ENCODE peak calls at places on chromosomes 7 and 10, in ten cellular contexts. N, P, D, M, J, C, B, L, Y and O are unnamed samples.

GRCh38 chr7:133561361-133561760 is 308.5 kb downstream of the EXOC4 start:
- DNase-seq in J (no peak), P (no peak), M (no peak), B (no peak), C (no peak), Y (no peak), N (peak; percentile 34), L (no peak), D (no peak), O (peak; percentile 46)

GRCh38 chr7:69567790-69568189 is 30.5 kb upstream of the AUTS2 start:
- DNase-seq in M (no peak), Y (no peak), D (no peak), P (no peak), N (no peak), B (no peak), L (no peak), J (no peak), C (no peak), O (no peak)

GRCh38 chr7:66419210-66419609 is 209.5 kb upstream of the KCTD7 start:
- DNase-seq in P (no peak), C (no peak), N (no peak), J (no peak), M (no peak), L (no peak), D (no peak), Y (no peak), B (no peak), O (no peak)

GRCh38 chr7:138776156-138776833 is 21.5 kb upstream of the TMEM213 start:
- DNase-seq in D (peak; percentile 35), Y (no peak), C (peak; percentile 32), B (no peak), L (no peak), J (no peak), M (no peak), P (no peak), N (no peak), O (no peak)

GRCh38 chr10:100825946-100826660 is 80.7 kb downstream of the PAX2 start:
- DNase-seq in M (no peak), P (no peak), C (no peak), N (no peak), B (no peak), J (no peak), D (no peak), L (peak; percentile 15), Y (no peak), O (no peak)

GRCh38 chr7:100682991-100683658 is 9.6 kb downstream of the GNB2 start:
- DNase-seq in B (no peak), L (peak; percentile 46), Y (no peak), J (no peak), D (no peak), N (no peak), P (no peak), C (peak; percentile 78), M (no peak), O (no peak)

GRCh38 chr10:7752251-7752650 is 35.5 kb downstream of the KIN start:
- DNase-seq in Y (no peak), B (no peak), P (no peak), C (no peak), L (no peak), N (no peak), M (no peak), J (no peak), D (no peak), O (no peak)

GRCh38 chr7:45610019-45610418 is 35.9 kb downstream of the ADCY1 start:
- DNase-seq in P (no peak), M (no peak), L (no peak), B (no peak), C (peak; percentile 36), Y (no peak), D (no peak), J (no peak), N (no peak), O (no peak)

GRCh38 chr7:751826-752225 is 24.7 kb upstream of the PRKAR1B start:
- DNase-seq in L (peak; percentile 23), Y (no peak), B (peak; percentile 25), M (no peak), D (no peak), C (peak; percentile 39), J (no peak), N (no peak), P (no peak), O (no peak)

GRCh38 chr7:750111-750905 is 23.2 kb upstream of the PRKAR1B start:
- DNase-seq in Y (no peak), P (no peak), N (no peak), D (no peak), C (peak; percentile 53), M (no peak), B (no peak), L (peak; percentile 32), J (no peak), O (no peak)

GRCh38 chr7:748446-748845 is 21.4 kb upstream of the PRKAR1B start:
- DNase-seq in D (no peak), C (peak; percentile 62), B (no peak), J (no peak), N (no peak), L (peak; percentile 24), Y (no peak), M (no peak), P (no peak), O (no peak)

GRCh38 chr7:747186-747585 is 20.1 kb upstream of the PRKAR1B start:
- DNase-seq in J (no peak), C (peak; percentile 26), N (no peak), Y (no peak), B (no peak), D (no peak), M (no peak), L (peak; percentile 2), P (no peak), O (no peak)

DNA sequence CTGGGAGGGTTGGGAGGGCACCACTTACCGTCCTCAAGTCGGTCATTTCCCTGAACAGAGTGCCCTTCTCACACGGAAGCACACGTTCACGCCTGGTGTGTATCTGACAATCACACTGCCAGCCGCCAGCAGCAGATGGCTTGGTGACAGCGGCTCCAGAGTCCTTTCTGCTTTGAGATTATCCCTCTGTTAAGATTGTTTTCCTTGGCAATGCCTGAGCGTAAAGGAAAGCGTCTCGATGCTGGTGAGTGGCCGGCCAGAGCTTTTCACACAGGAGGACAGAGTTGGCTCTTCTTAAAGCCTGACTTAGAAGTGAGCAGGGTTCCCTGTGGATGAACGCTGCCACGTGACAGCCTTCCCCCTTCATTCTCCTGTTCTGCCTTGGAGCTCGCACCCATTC is 22.0 kb upstream of the PRKAR1B start:
- DNase-seq in P (no peak), C (peak; percentile 68), M (no peak), N (no peak), B (no peak), L (peak; percentile 31), Y (no peak), D (no peak), J (peak; percentile 60), O (peak; percentile 55)
- H3K4me3 ChIP-seq in P (no peak overlapping the region), C (no peak overlapping the region), M (no peak overlapping the region), N (no peak overlapping the region), B (no peak overlapping the region), L (no peak overlapping the region), Y (no peak overlapping the region), D (no peak overlapping the region), J (no peak overlapping the region), O (no peak overlapping the region)

DNA sequence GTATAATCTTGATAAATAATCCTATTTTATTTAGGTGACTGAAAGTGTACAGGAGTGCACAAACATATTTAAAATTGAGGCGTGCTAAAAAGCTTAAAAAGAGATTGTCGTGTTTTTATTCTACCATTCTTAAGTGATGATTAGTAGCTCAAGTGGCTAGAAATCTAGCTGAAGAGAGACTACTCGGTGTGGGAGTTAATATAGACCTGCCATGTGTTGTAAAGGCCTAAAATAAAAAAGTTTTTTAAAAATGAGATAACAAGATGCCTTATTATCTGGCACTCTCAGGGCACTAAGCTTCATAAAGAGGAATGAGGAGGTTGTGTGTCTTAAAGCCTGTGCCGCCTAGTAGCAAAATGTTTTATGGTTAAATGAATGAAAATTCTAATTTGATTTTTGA is 1.7 kb downstream of the CAPZA2 start:
- DNase-seq in L (no peak), M (no peak), C (no peak), B (no peak), N (no peak), P (no peak), D (no peak), J (no peak), Y (no peak), O (no peak)
- TF ChIP-seq CTCF in L (no peak), M (no peak), C (no peak), B (no peak), N (no peak), P (no peak), D (no peak), J (no peak), Y (no peak), O (no peak)

GRCh38 chr7:2804227-2804763 is 39.8 kb downstream of the GNA12 start:
- DNase-seq in J (no peak), M (no peak), L (no peak), P (no peak), C (no peak), D (no peak), B (no peak), N (no peak), Y (no peak), O (no peak)

GRCh38 chr7:2803342-2803692 is 40.8 kb downstream of the GNA12 start:
- DNase-seq in J (no peak), M (no peak), C (no peak), L (no peak), B (no peak), Y (no peak), P (no peak), D (no peak), N (no peak), O (no peak)

GRCh38 chr7:2803755-2804154 is 40.4 kb downstream of the GNA12 start:
- DNase-seq in B (no peak), Y (no peak), P (no peak), M (no peak), N (no peak), L (no peak), C (no peak), D (no peak), J (no peak), O (no peak)

GRCh38 chr7:2802082-2802481 is 42.0 kb downstream of the GNA12 start:
- DNase-seq in J (peak; percentile 59), Y (no peak), M (no peak), N (peak; percentile 70), B (peak; percentile 57), D (no peak), C (no peak), L (no peak), P (no peak), O (peak; percentile 75)

GRCh38 chr7:2802504-2803341 is 41.4 kb downstream of the GNA12 start:
- DNase-seq in N (peak; percentile 72), P (no peak), Y (no peak), J (peak; percentile 76), C (no peak), L (no peak), M (peak; percentile 33), D (no peak), B (peak; percentile 55), O (peak; percentile 69)
- H3K4me3 ChIP-seq in N (peak overlapping the region; percentile 3), P (no peak overlapping the region), Y (no peak overlapping the region), J (peak overlapping the region; percentile 41), C (peak overlapping the region; percentile 38), L (peak overlapping the region; percentile 34), M (no peak overlapping the region), D (peak overlapping the region; percentile 8), B (no peak overlapping the region), O (peak overlapping the region; percentile 9)

GRCh38 chr7:43575506-43575905 is 7.4 kb upstream of the STK17A start:
- DNase-seq in N (no peak), L (no peak), B (no peak), P (no peak), Y (no peak), M (no peak), C (no peak), D (no peak), J (no peak), O (no peak)

GRCh38 chr7:43570688-43571365 is 12.1 kb upstream of the STK17A start:
- DNase-seq in C (no peak), J (no peak), Y (no peak), P (no peak), D (no peak), B (peak; percentile 57), M (no peak), L (no peak), N (no peak), O (peak; percentile 34)

GRCh38 chr7:43569424-43569823 is 13.5 kb upstream of the STK17A start:
- DNase-seq in P (no peak), B (peak; percentile 83), D (no peak), L (no peak), C (no peak), Y (no peak), N (peak; percentile 84), M (no peak), J (peak; percentile 37), O (peak; percentile 89)

GRCh38 chr7:43568529-43568928 is 14.4 kb upstream of the STK17A start:
- DNase-seq in L (no peak), J (peak; percentile 23), N (no peak), P (no peak), B (peak; percentile 47), M (no peak), Y (no peak), D (no peak), C (no peak), O (peak; percentile 66)

DNA sequence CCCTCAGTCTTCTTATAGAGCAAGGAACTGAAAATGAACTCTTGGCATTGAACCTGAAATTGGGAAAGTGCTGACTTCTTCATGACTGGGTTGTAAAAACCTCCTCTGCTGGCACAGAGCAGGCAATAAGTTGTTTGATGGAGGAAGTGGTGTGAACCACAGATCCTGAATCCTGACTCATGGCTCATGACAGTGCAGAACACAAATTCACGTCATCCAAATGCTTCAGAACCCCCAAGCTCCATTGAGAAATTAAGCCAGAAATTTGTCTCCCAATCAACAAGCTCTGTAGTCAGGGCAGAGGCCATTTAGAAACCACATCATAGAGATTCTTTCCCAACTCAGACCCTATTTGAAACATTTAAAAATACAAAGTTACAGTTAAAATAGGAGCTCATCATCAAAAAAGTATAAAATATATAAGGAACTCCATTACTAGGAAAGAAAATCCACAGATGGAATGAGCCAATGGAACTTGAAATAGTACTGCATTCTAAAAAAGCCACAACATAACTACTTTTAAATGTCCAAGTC is 10.3 kb upstream of the STK17A start:
- DNase-seq in J (peak; percentile 99), Y (no peak), P (no peak), B (peak; percentile 100), N (peak; percentile 100), L (no peak), C (no peak), D (peak; percentile 70), M (no peak), O (peak; percentile 100)
- TF ChIP-seq CTCF in J (no peak), Y (no peak), P (no peak), B (no peak), N (no peak), L (no peak), C (no peak), D (no peak), M (no peak), O (no peak)